ENCODE peak calls at places on chromosomes 4 and X, in seven cellular contexts. H is right lobe of liver, J is transverse colon, T is upper lobe of left lung, D is body of pancreas, L is HCT116, F is A549. Z is an unnamed sample.

GRCh38 chr4:118683513-118683912 is 1.7 kb upstream of the METTL14 start:
- DNase-seq in L (no peak), D (no peak), F (peak; percentile 28), J (no peak), T (no peak), H (no peak), Z (no peak)

GRCh38 chrX:122279746-122280145 is 904.3 kb upstream of the GRIA3 start:
- DNase-seq in F (no peak), T (no peak), J (no peak), D (no peak), H (no peak), L (no peak), Z (no peak)

GRCh38 chrX:75096331-75096730 is 59.8 kb downstream of the ABCB7 start:
- DNase-seq in L (no peak), J (no peak), T (no peak), H (no peak), D (no peak), F (no peak), Z (no peak)

GRCh38 chrX:145910017-145910416 is 92.4 kb downstream of the SLITRK2 start:
- DNase-seq in T (no peak), H (no peak), F (no peak), L (no peak), D (no peak), J (no peak), Z (no peak)

GRCh38 chr4:17962171-17962570 is 59.4 kb downstream of the LCORL start:
- DNase-seq in D (no peak), J (no peak), F (no peak), L (no peak), T (no peak), H (no peak), Z (no peak)

GRCh38 chrX:1531106-1531890 is 5.7 kb downstream of the P2RY8 start:
- DNase-seq in J (no peak), D (no peak), L (no peak), H (peak; percentile 31), F (no peak), T (no peak), Z (no peak)

GRCh38 chr4:89136525-89136924 is 25.2 kb downstream of the TIGD2 start:
- DNase-seq in T (no peak), H (no peak), J (no peak), D (no peak), L (no peak), F (peak; percentile 30), Z (no peak)

GRCh38 chr4:156606444-156607197 is 365.0 kb downstream of the PDGFC start:
- DNase-seq in H (no peak), J (no peak), F (no peak), T (no peak), L (no peak), D (no peak), Z (no peak)

GRCh38 chrX:96684339-96685204 is at the start of gene DIAPH2:
- DNase-seq in J (peak; percentile 87), H (peak; percentile 86), T (peak; percentile 83), D (peak; percentile 85), F (peak; percentile 84), L (peak; percentile 61), Z (peak; percentile 83)

GRCh38 chr4:86506591-86506990 is 87.5 kb upstream of the PTPN13 start:
- DNase-seq in L (no peak), T (no peak), F (no peak), J (no peak), H (no peak), D (no peak), Z (no peak)

GRCh38 chr4:165131247-165131832 is 18.7 kb upstream of the TMEM192 start:
- DNase-seq in L (peak; percentile 46), D (peak; percentile 66), H (peak; percentile 67), T (peak; percentile 25), J (peak; percentile 67), F (peak; percentile 44), Z (peak; percentile 72)

GRCh38 chrX:117305168-117305766 is 811.3 kb downstream of the KLHL13 start:
- DNase-seq in D (no peak), F (no peak), L (no peak), J (no peak), T (no peak), H (no peak), Z (no peak)

GRCh38 chrX:101708180-101708579 is 48.5 kb upstream of the ARMCX2 start:
- DNase-seq in D (no peak), T (no peak), J (no peak), L (no peak), H (no peak), F (no peak), Z (no peak)

GRCh38 chrX:153411988-153412574 is 809 bp downstream of the ZFP92 start:
- DNase-seq in F (no peak), D (no peak), T (no peak), H (no peak), L (no peak), J (no peak), Z (no peak)

GRCh38 chr4:159191989-159192388 is 89.1 kb downstream of the RAPGEF2 start:
- DNase-seq in H (no peak), T (no peak), D (no peak), L (peak; percentile 51), F (peak; percentile 75), J (no peak), Z (no peak)

GRCh38 chr4:159685406-159686092 is 582.7 kb downstream of the RAPGEF2 start:
- DNase-seq in T (no peak), L (no peak), D (peak; percentile 10), J (no peak), F (no peak), H (no peak), Z (no peak)

GRCh38 chr4:182917182-182918043 is at the start of gene DCTD:
- DNase-seq in T (peak; percentile 85), J (peak; percentile 83), D (peak; percentile 81), H (peak; percentile 85), F (peak; percentile 52), L (no peak), Z (peak; percentile 82)
- TF ChIP-seq POLR2A in T (peak; percentile 78), J (peak; percentile 64), D (peak; percentile 50), H (peak; percentile 79), F (peak; percentile 43), L (peak; percentile 49), Z (no peak)

GRCh38 chr4:147101678-147102077 is 156.0 kb upstream of the TTC29 start:
- DNase-seq in L (no peak), H (no peak), T (no peak), J (no peak), F (no peak), D (no peak), Z (no peak)

GRCh38 chr4:147108409-147108808 is 162.7 kb upstream of the TTC29 start:
- DNase-seq in D (no peak), L (no peak), H (no peak), T (no peak), J (no peak), F (no peak), Z (no peak)

GRCh38 chr4:147102596-147102995 is 156.9 kb upstream of the TTC29 start:
- DNase-seq in J (no peak), F (no peak), L (no peak), D (no peak), H (no peak), T (no peak), Z (no peak)

GRCh38 chr4:147104768-147105167 is 159.1 kb upstream of the TTC29 start:
- DNase-seq in F (no peak), J (no peak), T (no peak), L (no peak), D (no peak), H (no peak), Z (no peak)

GRCh38 chr4:147103403-147103946 is 157.8 kb upstream of the TTC29 start:
- DNase-seq in D (peak; percentile 39), J (no peak), H (no peak), T (peak; percentile 32), L (no peak), F (peak; percentile 56), Z (no peak)
- TF ChIP-seq POLR2A in D (no peak), J (no peak), H (no peak), T (no peak), L (no peak), F (no peak), Z (no peak)

GRCh38 chr4:98928505-98929340 is at the start of gene EIF4E:
- DNase-seq in H (peak; percentile 98), T (peak; percentile 99), D (peak; percentile 99), J (peak; percentile 98), F (peak; percentile 98), L (peak; percentile 99), Z (peak; percentile 98)

GRCh38 chr4:98930311-98930865 is 1.5 kb upstream of the EIF4E start:
- DNase-seq in D (no peak), L (no peak), F (no peak), J (no peak), T (no peak), H (no peak), Z (no peak)

GRCh38 chr4:98929341-98930267 is 671 bp upstream of the EIF4E start:
- DNase-seq in H (peak; percentile 56), F (peak; percentile 91), L (peak; percentile 94), T (peak; percentile 86), D (peak; percentile 76), J (peak; percentile 75), Z (peak; percentile 71)

GRCh38 chr4:98932539-98932938 is 3.6 kb upstream of the EIF4E start:
- DNase-seq in D (no peak), L (no peak), H (no peak), J (no peak), T (no peak), F (no peak), Z (no peak)

DNA sequence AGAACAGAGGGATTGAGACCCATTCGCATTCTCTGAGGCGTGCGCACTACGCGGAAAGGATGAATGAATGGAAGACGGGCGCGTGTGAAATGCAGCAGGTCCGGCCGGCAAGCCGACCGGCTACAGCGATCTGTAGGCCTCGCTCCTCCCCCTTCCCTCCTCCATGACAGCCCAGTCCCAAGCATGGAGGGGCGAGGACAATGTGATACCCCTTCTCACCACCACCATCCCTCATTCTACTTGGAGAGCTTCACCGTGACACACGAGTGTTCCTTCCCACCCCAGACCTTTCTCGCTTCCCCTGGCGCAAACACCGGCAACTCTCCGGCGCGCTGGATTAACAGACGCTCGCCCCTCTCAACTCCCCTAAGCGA is 815 bp downstream of the EIF4E start:
- DNase-seq in T (peak; percentile 81), F (peak; percentile 83), L (peak; percentile 64), J (peak; percentile 75), D (peak; percentile 76), H (peak; percentile 70), Z (peak; percentile 65)
- TF ChIP-seq POLR2A in T (no peak), F (peak; percentile 50), L (peak; percentile 40), J (no peak), D (no peak), H (no peak), Z (no peak)

GRCh38 chr4:114754616-114755015 is 156.0 kb downstream of the UGT8 start:
- DNase-seq in D (no peak), T (no peak), H (no peak), J (no peak), F (no peak), L (no peak), Z (no peak)
- TF ChIP-seq POLR2A in D (no peak), T (no peak), H (no peak), J (no peak), F (no peak), L (no peak), Z (no peak)